ENCODE peak calls at places on chromosomes 4 and X, in four cellular contexts. T is SK-N-SH, F is K562, I is A549. X is an unnamed sample.

GRCh38 chrX:12971282-12972003 is 3.5 kb upstream of the TMSB4X start:
- DNase-seq in T (no peak), F (no peak), I (no peak), X (no peak)

GRCh38 chrX:132748909-132749308 is 209.5 kb downstream of the HS6ST2 start:
- DNase-seq in T (no peak), F (no peak), I (no peak), X (no peak)

GRCh38 chr4:171639540-171639939 is 173.7 kb upstream of the GALNTL6 start:
- DNase-seq in T (no peak), F (no peak), I (no peak), X (no peak)

GRCh38 chr4:78561677-78562076 is 10.1 kb downstream of the ANXA3 start:
- DNase-seq in T (no peak), F (no peak), I (no peak), X (no peak)

GRCh38 chr4:14915018-14915417 is 87.3 kb upstream of the CPEB2 start:
- DNase-seq in T (no peak), F (no peak), I (no peak), X (no peak)

GRCh38 chr4:81504685-81505598 is 33.2 kb upstream of the RASGEF1B start:
- DNase-seq in T (no peak), F (no peak), I (no peak), X (no peak)

GRCh38 chr4:140188975-140189374 is 35.0 kb upstream of the MAML3 start:
- DNase-seq in T (no peak), F (no peak), I (no peak), X (no peak)

GRCh38 chr4:139453371-139454110 is 380 bp upstream of the RAB33B start:
- DNase-seq in T (peak), F (peak), I (peak), X (peak)

GRCh38 chrX:132665676-132666075 is 176.8 kb upstream of the MBNL3 start:
- DNase-seq in T (no peak), F (no peak), I (no peak), X (no peak)

GRCh38 chrX:1945879-1946278 is 331.0 kb downstream of the ASMT start:
- DNase-seq in T (no peak), F (no peak), I (no peak), X (no peak)

GRCh38 chrX:24659106-24659505 is 12.0 kb upstream of the PCYT1B start:
- DNase-seq in T (no peak), F (no peak), I (no peak), X (no peak)

GRCh38 chrX:11351375-11352295 is 58.4 kb downstream of the AMELX start:
- DNase-seq in T (no peak), F (no peak), I (no peak), X (no peak)

GRCh38 chr4:95392886-95393285 is 155.9 kb downstream of the UNC5C start:
- DNase-seq in T (no peak), F (no peak), I (no peak), X (no peak)

GRCh38 chr4:111283066-111283677 is 660.3 kb upstream of the PITX2 start:
- DNase-seq in T (peak), F (peak), I (peak), X (peak)

GRCh38 chr4:151356510-151356909 is 31.1 kb upstream of the SH3D19 start:
- DNase-seq in T (no peak), F (no peak), I (no peak), X (peak)

GRCh38 chr4:180285796-180286195 is 1957.4 kb upstream of the TENM3 start:
- DNase-seq in T (no peak), F (no peak), I (no peak), X (no peak)

GRCh38 chrX:13415551-13415950 is 95.7 kb upstream of the ATXN3L start:
- DNase-seq in T (no peak), F (no peak), I (no peak), X (no peak)

GRCh38 chrX:41512394-41512793 is 65.3 kb downstream of the NYX start:
- DNase-seq in T (no peak), F (no peak), I (no peak), X (no peak)

GRCh38 chr4:141686929-141687328 is 50.5 kb downstream of the IL15 start:
- DNase-seq in T (no peak), F (no peak), I (no peak), X (peak)

GRCh38 chrX:2696698-2697215 is 5.7 kb downstream of the CD99 start:
- DNase-seq in T (no peak), F (no peak), I (no peak), X (no peak)

GRCh38 chr4:159283697-159284492 is 181.0 kb downstream of the RAPGEF2 start:
- DNase-seq in T (no peak), F (no peak), I (no peak), X (no peak)

GRCh38 chrX:23805379-23805778 is 22.4 kb downstream of the SAT1 start:
- DNase-seq in T (no peak), F (no peak), I (no peak), X (no peak)

GRCh38 chr4:187380181-187380581 is 615.4 kb upstream of the ZFP42 start:
- DNase-seq in T (no peak), F (no peak), I (no peak), X (peak)

GRCh38 chr4:6320663-6321062 is 51.0 kb downstream of the WFS1 start:
- DNase-seq in T (no peak), F (no peak), I (no peak), X (no peak)

GRCh38 chr4:2858451-2859217 is 15.0 kb downstream of the ADD1 start:
- DNase-seq in T (no peak), F (peak), I (no peak), X (no peak)

GRCh38 chr4:45030059-45030458 is 303.7 kb upstream of the GNPDA2 start:
- DNase-seq in T (no peak), F (no peak), I (no peak), X (no peak)

GRCh38 chr4:6718932-6719610 is 3.1 kb downstream of the BLOC1S4 start:
- DNase-seq in T (no peak), F (no peak), I (no peak), X (no peak)

GRCh38 chrX:115030635-115031034 is 13.2 kb upstream of the IL13RA2 start:
- DNase-seq in T (no peak), F (no peak), I (no peak), X (no peak)

GRCh38 chr4:37909690-37910486 is 19.0 kb downstream of the TBC1D1 start:
- DNase-seq in T (no peak), F (no peak), I (no peak), X (no peak)

GRCh38 chr4:48268956-48269860 is at the start of gene TEC:
- DNase-seq in T (peak), F (peak), I (peak), X (peak)

DNA sequence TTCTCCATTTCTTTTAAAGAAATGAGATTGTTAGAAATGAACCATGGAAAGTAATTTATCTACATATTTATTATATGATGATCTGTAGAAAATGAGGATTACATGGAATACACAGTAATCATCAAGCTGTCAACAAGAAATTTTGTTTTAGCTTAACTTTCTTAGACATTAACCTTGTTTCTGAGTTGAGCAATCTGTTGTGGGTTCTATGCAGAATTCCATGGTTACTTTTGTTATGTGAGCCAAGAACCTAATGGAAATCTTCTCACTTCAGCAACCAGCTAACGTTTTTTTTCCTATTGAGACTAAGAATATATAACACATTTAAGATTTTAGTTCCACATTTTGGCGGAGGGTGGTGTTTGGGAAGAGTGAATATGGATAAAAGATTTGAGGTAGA is 136.1 kb upstream of the SLC4A4 start:
- DNase-seq in T (no peak), F (no peak), I (no peak), X (no peak)
- TF ChIP-seq MAX in T (no peak), F (no peak), I (no peak), X (no peak)

GRCh38 chrX:151694661-151695582 is at the start of gene PRRG3:
- DNase-seq in T (no peak), F (no peak), I (no peak), X (no peak)

GRCh38 chrX:151699746-151700145 is 4.5 kb downstream of the PRRG3 start:
- DNase-seq in T (no peak), F (no peak), I (no peak), X (no peak)

GRCh38 chrX:151695583-151695930 is 299 bp downstream of the PRRG3 start:
- DNase-seq in T (no peak), F (no peak), I (no peak), X (no peak)

GRCh38 chrX:151698485-151698884 is 3.2 kb downstream of the PRRG3 start:
- DNase-seq in T (no peak), F (no peak), I (no peak), X (no peak)

GRCh38 chrX:151697537-151697936 is 2.3 kb downstream of the PRRG3 start:
- DNase-seq in T (no peak), F (no peak), I (no peak), X (no peak)
- TF ChIP-seq RAD21 in T (no peak), F (no peak), I (no peak), X (no peak)

GRCh38 chr4:73613130-73613529 is 7.1 kb downstream of the RASSF6 start:
- DNase-seq in T (no peak), F (no peak), I (no peak), X (no peak)
- TF ChIP-seq MAX in T (no peak), F (no peak), I (no peak), X (no peak)

DNA sequence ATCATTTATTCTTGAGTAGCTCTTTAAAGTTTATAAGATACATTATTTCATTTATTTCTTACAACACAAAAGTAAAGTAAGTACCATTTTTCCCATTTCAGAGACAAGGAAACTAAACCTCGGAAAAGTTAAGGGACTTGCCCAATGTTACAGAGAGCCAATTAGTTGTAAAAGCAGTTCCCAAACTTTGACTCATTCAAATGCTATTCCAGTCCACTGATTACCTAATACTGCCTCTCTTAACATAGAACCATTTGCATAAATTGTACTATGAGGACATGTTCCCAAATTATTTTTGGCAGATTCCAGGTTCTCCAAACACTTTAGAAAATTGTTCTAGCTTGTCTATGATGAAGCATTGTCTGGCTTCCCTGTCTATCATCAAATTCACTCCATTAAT is 45.6 kb upstream of the GRIA3 start:
- DNase-seq in T (no peak), F (no peak), I (no peak), X (no peak)
- TF ChIP-seq RAD21 in T (no peak), F (no peak), I (no peak), X (no peak)

GRCh38 chr4:99816611-99817309 is at the start of gene DAPP1:
- DNase-seq in T (no peak), F (no peak), I (no peak), X (no peak)
- TF ChIP-seq MAX in T (no peak), F (no peak), I (no peak), X (no peak)

GRCh38 chrX:129808829-129809745 is 29.3 kb downstream of the SASH3 start:
- DNase-seq in T (no peak), F (no peak), I (no peak), X (no peak)
- TF ChIP-seq RAD21 in T (no peak), F (no peak), I (no peak), X (no peak)